ENCODE peak calls at places on chromosomes 6 and 20, in eight cellular contexts. G is AG04450; W is IMR-90; S is CD8-positive, alpha-beta T cell; D is ovary; F is PC-3; L is mucosa of descending colon; V is psoas muscle. Y is an unnamed sample. For H3K9me3, the result is how much of the 10 kb centered on the place peaks cover.

GRCh38 chr6:115001726-115002436 is 659.1 kb upstream of the HS3ST5 start:
- DNase-seq in G (no peak), W (no peak), S (no peak), D (no peak), F (peak), L (no peak), V (no peak), Y (no peak)

GRCh38 chr20:53847843-53848185 is 222.6 kb downstream of the BCAS1 start:
- DNase-seq in G (no peak), W (no peak), S (no peak), D (no peak), F (no peak), L (no peak), V (no peak), Y (no peak)

GRCh38 chr6:52664185-52664990 is 6.5 kb upstream of the TMEM14A start:
- DNase-seq in G (peak), W (peak), S (peak), D (peak), F (peak), L (peak), V (peak), Y (peak)

GRCh38 chr20:39214778-39215177 is 252.6 kb downstream of the DHX35 start:
- DNase-seq in G (no peak), W (no peak), S (no peak), D (no peak), F (no peak), L (no peak), V (no peak), Y (no peak)

GRCh38 chr6:139153876-139154275 is 19.0 kb downstream of the HECA start:
- DNase-seq in G (peak), W (peak), S (no peak), D (no peak), F (no peak), L (no peak), V (no peak), Y (no peak)

GRCh38 chr20:13006825-13007224 is 1.9 kb upstream of the SPTLC3 start:
- DNase-seq in G (peak), W (peak), S (no peak), D (no peak), F (peak), L (no peak), V (no peak), Y (no peak)

GRCh38 chr6:125474061-125474460 is 172.3 kb upstream of the HDDC2 start:
- DNase-seq in G (no peak), W (no peak), S (no peak), D (no peak), F (no peak), L (no peak), V (no peak), Y (no peak)

GRCh38 chr6:122696853-122697252 is 82.7 kb upstream of the FABP7 start:
- DNase-seq in G (no peak), W (peak), S (no peak), D (no peak), F (peak), L (no peak), V (no peak), Y (no peak)

GRCh38 chr20:1810926-1811620 is 84.1 kb upstream of the SIRPA start:
- DNase-seq in G (no peak), W (peak), S (no peak), D (no peak), F (no peak), L (no peak), V (no peak), Y (no peak)

GRCh38 chr6:11272491-11273192 is 40.2 kb upstream of the NEDD9 start:
- DNase-seq in G (no peak), W (no peak), S (no peak), D (no peak), F (peak), L (no peak), V (no peak), Y (no peak)

GRCh38 chr6:32192608-32193039 is at the start of gene GPSM3:
- DNase-seq in G (no peak), W (peak), S (peak), D (no peak), F (no peak), L (peak), V (peak), Y (peak)

GRCh38 chr20:8837396-8837795 is 231.5 kb upstream of the PLCB4 start:
- DNase-seq in G (peak), W (peak), S (no peak), D (no peak), F (peak), L (no peak), V (no peak), Y (no peak)

GRCh38 chr20:24102749-24103148 is 114.2 kb upstream of the GGTLC1 start:
- DNase-seq in G (no peak), W (no peak), S (no peak), D (no peak), F (peak), L (no peak), V (no peak), Y (no peak)

GRCh38 chr6:26576929-26577719 is 19.6 kb upstream of the ABT1 start:
- DNase-seq in G (no peak), W (peak), S (no peak), D (no peak), F (peak), L (peak), V (peak), Y (peak)

GRCh38 chr6:4672772-4673171 is 103.4 kb upstream of the CDYL start:
- DNase-seq in G (no peak), W (peak), S (no peak), D (no peak), F (no peak), L (no peak), V (no peak), Y (no peak)

GRCh38 chr6:170464524-170464979 is 88.6 kb downstream of the PSMB1 start:
- DNase-seq in G (no peak), W (no peak), S (no peak), D (no peak), F (no peak), L (no peak), V (no peak), Y (peak)

GRCh38 chr6:108592371-108593337 is 31.9 kb downstream of the FOXO3 start:
- DNase-seq in G (no peak), W (peak), S (peak), D (no peak), F (no peak), L (no peak), V (peak), Y (no peak)

GRCh38 chr6:44667668-44668390 is 280.3 kb downstream of the CDC5L start:
- DNase-seq in G (no peak), W (no peak), S (peak), D (no peak), F (peak), L (peak), V (no peak), Y (no peak)

GRCh38 chr6:68237205-68237604 is 397.9 kb upstream of the ADGRB3 start:
- DNase-seq in G (no peak), W (no peak), S (no peak), D (no peak), F (no peak), L (no peak), V (no peak), Y (no peak)

GRCh38 chr6:148538251-148539190 is 195.9 kb downstream of the SASH1 start:
- DNase-seq in G (no peak), W (peak), S (no peak), D (no peak), F (no peak), L (no peak), V (no peak), Y (no peak)

GRCh38 chr20:63186528-63187316 is 29.2 kb downstream of the YTHDF1 start:
- DNase-seq in G (no peak), W (no peak), S (no peak), D (no peak), F (peak), L (no peak), V (no peak), Y (no peak)

GRCh38 chr6:7684076-7684475 is 41.8 kb upstream of the BMP6 start:
- DNase-seq in G (no peak), W (no peak), S (no peak), D (no peak), F (peak), L (no peak), V (no peak), Y (no peak)

GRCh38 chr6:16332175-16332542 is 93.8 kb downstream of the GMPR start:
- DNase-seq in G (no peak), W (peak), S (peak), D (peak), F (peak), L (peak), V (peak), Y (peak)

GRCh38 chr20:4832469-4832868 is 110.8 kb downstream of the PRND start:
- DNase-seq in G (no peak), W (no peak), S (no peak), D (no peak), F (no peak), L (no peak), V (no peak), Y (no peak)

GRCh38 chr6:147869869-147870268 is 361.4 kb downstream of the SAMD5 start:
- DNase-seq in G (no peak), W (no peak), S (no peak), D (no peak), F (no peak), L (no peak), V (no peak), Y (no peak)

GRCh38 chr6:53032853-53033252 is 32.4 kb upstream of the FBXO9 start:
- DNase-seq in G (no peak), W (peak), S (no peak), D (no peak), F (peak), L (no peak), V (no peak), Y (no peak)

GRCh38 chr6:116369540-116370327 is 1.0 kb upstream of the DSE start:
- DNase-seq in G (no peak), W (no peak), S (no peak), D (no peak), F (no peak), L (no peak), V (no peak), Y (no peak)

GRCh38 chr6:25017932-25018581 is 82.3 kb upstream of the RIPOR2 start:
- DNase-seq in G (no peak), W (peak), S (peak), D (no peak), F (peak), L (peak), V (peak), Y (peak)

GRCh38 chr20:967796-968742 is 34.0 kb downstream of the RSPO4 start:
- DNase-seq in G (no peak), W (peak), S (no peak), D (no peak), F (peak), L (no peak), V (no peak), Y (no peak)

GRCh38 chr6:44333942-44334341 is 8.5 kb upstream of the SPATS1 start:
- DNase-seq in G (no peak), W (no peak), S (no peak), D (no peak), F (no peak), L (no peak), V (no peak), Y (no peak)

GRCh38 chr20:3251806-3252205 is 12.8 kb upstream of the SLC4A11 start:
- DNase-seq in G (no peak), W (peak), S (no peak), D (no peak), F (no peak), L (no peak), V (no peak), Y (no peak)

GRCh38 chr20:3248167-3248992 is 9.4 kb upstream of the SLC4A11 start:
- DNase-seq in G (no peak), W (no peak), S (no peak), D (no peak), F (no peak), L (no peak), V (peak), Y (no peak)

GRCh38 chr20:3248993-3249347 is 10.0 kb upstream of the SLC4A11 start:
- DNase-seq in G (no peak), W (no peak), S (no peak), D (no peak), F (no peak), L (no peak), V (no peak), Y (no peak)

GRCh38 chr20:3247638-3248037 is 8.6 kb upstream of the SLC4A11 start:
- DNase-seq in G (no peak), W (no peak), S (no peak), D (no peak), F (no peak), L (no peak), V (no peak), Y (no peak)

DNA sequence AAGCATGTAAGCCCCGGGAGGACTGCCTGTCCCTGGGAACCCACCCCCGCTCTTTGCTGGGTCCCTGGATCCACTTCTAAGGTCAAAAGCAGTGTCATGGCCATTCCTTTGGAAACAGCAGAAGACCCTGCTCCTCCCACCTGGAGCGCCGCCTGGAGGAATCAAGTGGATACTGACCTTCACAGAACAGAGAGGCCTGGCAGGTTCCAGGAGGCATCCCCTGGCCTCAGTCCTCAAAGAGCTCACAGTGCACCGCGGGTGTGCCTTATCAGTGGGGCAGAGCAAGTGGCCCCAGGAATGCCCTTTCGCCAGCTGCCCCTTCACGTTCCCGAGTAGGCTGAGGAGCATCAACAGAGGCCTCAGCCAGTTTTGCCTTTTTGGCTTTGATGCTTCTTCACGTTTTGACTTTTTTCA is 11.1 kb upstream of the SLC4A11 start:
- DNase-seq in G (no peak), W (no peak), S (no peak), D (peak), F (peak), L (no peak), V (no peak), Y (no peak)
- TF ChIP-seq CTCF in G (no peak), W (peak), S (no peak), D (no peak), F (peak), L (no peak), V (no peak), Y (peak)

GRCh38 chr6:158818580-158819212 is 472 bp downstream of the EZR start:
- DNase-seq in G (no peak), W (peak), S (peak), D (peak), F (peak), L (peak), V (peak), Y (peak)
- H3K4me3 ChIP-seq in G (peak), W (peak), S (peak), D (peak), F (peak), L (peak), V (peak), Y (peak)

GRCh38 chr6:160596433-160596832 is 67.6 kb downstream of the LPA start:
- DNase-seq in G (no peak), W (no peak), S (no peak), D (no peak), F (no peak), L (no peak), V (no peak), Y (no peak)
- H3K9me3 ChIP-seq in G (under half), W (under half), S (under half), D (under half), F (under half), L (under half), V (under half), Y (under half)

DNA sequence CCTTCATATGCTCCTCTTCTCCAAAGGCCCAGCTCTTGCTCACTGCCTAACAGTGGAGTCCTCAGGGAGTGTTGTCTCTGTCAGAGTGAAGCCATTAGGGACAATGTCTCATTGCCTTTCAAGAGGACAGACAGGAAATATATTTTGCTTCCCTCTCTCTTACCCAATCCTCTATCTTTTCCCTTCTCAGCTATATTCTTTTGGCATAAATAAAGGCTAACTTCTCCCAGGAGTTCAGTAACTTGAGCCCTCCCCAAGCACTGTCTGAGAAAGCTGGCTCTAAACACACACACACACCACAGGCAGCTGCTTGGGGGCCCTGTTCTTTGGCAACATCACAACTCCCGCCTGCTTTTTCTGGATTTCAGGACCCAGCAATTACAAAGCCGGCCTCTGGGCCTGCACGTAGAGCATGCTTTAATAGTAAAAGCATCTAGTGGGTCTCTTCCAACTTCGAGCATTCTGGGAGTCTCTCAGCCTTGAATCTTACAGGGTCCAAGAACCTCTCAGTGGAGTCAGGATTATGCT is 34.7 kb upstream of the LAMA4 start:
- DNase-seq in G (peak), W (peak), S (no peak), D (peak), F (no peak), L (peak), V (peak), Y (no peak)
- TF ChIP-seq CTCF in G (no peak), W (no peak), S (no peak), D (no peak), F (no peak), L (no peak), V (no peak), Y (no peak)

GRCh38 chr20:10665027-10665561 is 8.7 kb downstream of the JAG1 start:
- DNase-seq in G (no peak), W (peak), S (no peak), D (no peak), F (no peak), L (no peak), V (no peak), Y (no peak)
- H3K4me3 ChIP-seq in G (no peak), W (no peak), S (no peak), D (no peak), F (no peak), L (no peak), V (peak), Y (no peak)

GRCh38 chr20:31394900-31395299 is 4.5 kb upstream of the DEFB119 start:
- DNase-seq in G (no peak), W (no peak), S (no peak), D (no peak), F (no peak), L (no peak), V (no peak), Y (no peak)

GRCh38 chr20:31392836-31393235 is 2.4 kb upstream of the DEFB119 start:
- DNase-seq in G (no peak), W (no peak), S (no peak), D (no peak), F (no peak), L (no peak), V (no peak), Y (no peak)

GRCh38 chr20:31390490-31390889 is at the start of gene DEFB119:
- DNase-seq in G (no peak), W (no peak), S (no peak), D (no peak), F (no peak), L (no peak), V (no peak), Y (no peak)
- H3K9me3 ChIP-seq in G (under half), W (under half), S (under half), D (under half), F (under half), L (under half), V (under half), Y (under half)

DNA sequence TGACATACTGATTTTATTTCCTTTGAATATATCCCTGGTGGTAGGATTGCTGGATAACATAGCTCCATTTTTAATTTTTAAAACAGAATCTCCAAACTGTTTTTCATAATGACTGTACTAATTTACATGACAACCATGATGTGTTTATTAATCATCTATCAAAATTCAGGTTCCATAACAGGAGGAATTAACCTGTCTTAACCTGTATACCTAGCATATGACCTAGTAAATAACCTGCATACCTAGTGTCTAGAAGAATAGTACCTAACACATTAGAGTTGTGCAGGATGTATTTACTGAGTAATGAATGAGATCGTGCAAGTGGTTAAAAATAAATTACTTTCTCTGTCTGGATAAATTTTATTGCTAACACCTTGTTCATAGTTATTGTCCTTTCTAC is 45.8 kb upstream of the ARHGAP18 start:
- DNase-seq in G (no peak), W (no peak), S (no peak), D (no peak), F (no peak), L (no peak), V (no peak), Y (no peak)
- TF ChIP-seq CTCF in G (no peak), W (no peak), S (no peak), D (no peak), F (no peak), L (no peak), V (no peak), Y (no peak)

GRCh38 chr20:32474009-32474716 is 111.0 kb downstream of the NOL4L start:
- DNase-seq in G (no peak), W (no peak), S (no peak), D (peak), F (no peak), L (peak), V (no peak), Y (peak)
- H3K4me3 ChIP-seq in G (peak), W (peak), S (no peak), D (peak), F (no peak), L (no peak), V (peak), Y (peak)

GRCh38 chr6:134873500-134874388 is 76.2 kb downstream of the ALDH8A1 start:
- DNase-seq in G (no peak), W (no peak), S (peak), D (no peak), F (no peak), L (no peak), V (no peak), Y (no peak)
- H3K9me3 ChIP-seq in G (under half), W (under half), S (under half), D (under half), F (under half), L (under half), V (under half), Y (under half)